ENCODE peak calls at places on chromosomes 4 and X, in ten cellular contexts. Y is esophagus squamous epithelium, R is K562, F is adrenal gland, D is A549, S is H54, G is breast epithelium, W is GM12892, U is gastrocnemius medialis, H is spleen. K is an unnamed sample.

GRCh38 chrX:32448320-32448719 is 763.0 kb downstream of the DMD start:
- DNase-seq in Y (no peak), R (no peak), F (no peak), D (no peak), S (no peak), G (no peak), W (no peak), U (no peak), H (no peak), K (no peak)

GRCh38 chr4:92461732-92462131 is 158.0 kb downstream of the GRID2 start:
- DNase-seq in Y (no peak), R (no peak), F (no peak), D (no peak), S (no peak), G (no peak), W (no peak), U (no peak), H (no peak), K (no peak)

GRCh38 chrX:105526431-105526830 is 295.9 kb upstream of the NRK start:
- DNase-seq in Y (no peak), R (no peak), F (no peak), D (no peak), S (no peak), G (no peak), W (no peak), U (no peak), H (no peak), K (no peak)

GRCh38 chrX:134985479-134985878 is 5.3 kb upstream of the SMIM10 start:
- DNase-seq in Y (no peak), R (no peak), F (no peak), D (no peak), S (no peak), G (no peak), W (no peak), U (no peak), H (no peak), K (no peak)

GRCh38 chrX:132614297-132614696 is 125.5 kb upstream of the MBNL3 start:
- DNase-seq in Y (no peak), R (no peak), F (peak; percentile 48), D (peak; percentile 2), S (no peak), G (no peak), W (no peak), U (no peak), H (no peak), K (peak; percentile 34)

GRCh38 chr4:168360271-168360670 is 41.7 kb upstream of the DDX60 start:
- DNase-seq in Y (no peak), R (no peak), F (no peak), D (no peak), S (no peak), G (no peak), W (no peak), U (no peak), H (no peak), K (no peak)

GRCh38 chrX:24242649-24243556 is 71.0 kb downstream of the SUPT20HL2 start:
- DNase-seq in Y (peak; percentile 2), R (no peak), F (peak; percentile 61), D (peak; percentile 54), S (no peak), G (peak; percentile 37), W (no peak), U (peak; percentile 80), H (no peak), K (no peak)

GRCh38 chr4:173490256-173490655 is 39.8 kb downstream of the HAND2 start:
- DNase-seq in Y (no peak), R (no peak), F (no peak), D (no peak), S (no peak), G (no peak), W (no peak), U (no peak), H (no peak), K (no peak)

DNA sequence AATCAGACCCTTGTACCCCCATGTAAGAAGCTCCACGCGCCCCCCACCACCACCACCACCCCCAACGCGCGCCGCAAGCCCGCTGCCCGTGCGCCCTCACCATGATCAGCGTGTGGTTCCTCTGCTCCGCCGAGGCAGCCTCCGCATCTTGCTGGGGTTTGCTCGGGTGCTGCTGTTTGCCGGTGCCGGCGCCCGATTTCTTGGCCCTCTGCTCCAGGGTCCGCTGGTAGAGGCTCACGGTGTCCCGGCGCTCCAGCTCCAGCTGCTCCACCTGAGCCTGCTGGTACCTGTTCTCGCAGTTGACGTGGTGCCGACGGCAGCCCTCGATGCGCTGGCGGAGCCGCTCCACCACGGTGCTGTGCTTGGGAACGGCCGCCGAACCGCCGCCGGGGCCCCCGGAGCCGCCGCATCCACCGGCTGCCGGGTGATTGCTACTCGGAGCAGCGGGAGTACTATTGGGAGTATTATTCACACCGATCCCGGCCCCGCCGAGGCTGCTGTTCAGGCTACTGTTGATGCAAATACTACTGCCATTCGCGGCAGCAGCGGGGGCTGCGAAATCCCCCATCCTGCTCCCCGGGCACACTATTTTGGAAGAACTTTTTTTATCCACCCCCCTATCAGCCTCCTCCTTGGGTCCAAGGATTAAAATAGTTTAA is 1.1 kb downstream of the MAML3 start:
- DNase-seq in Y (no peak), R (peak; percentile 16), F (peak; percentile 85), D (no peak), S (no peak), G (peak; percentile 57), W (peak; percentile 10), U (peak; percentile 27), H (peak; percentile 91), K (peak; percentile 65)
- TF ChIP-seq POLR2A in Y (no peak), R (no peak), F (peak; percentile 52), D (no peak), S (no peak), G (no peak), W (no peak), U (no peak), H (no peak), K (no peak)

GRCh38 chrX:41711021-41711667 is 12.8 kb upstream of the GPR82 start:
- DNase-seq in Y (no peak), R (no peak), F (no peak), D (no peak), S (no peak), G (no peak), W (no peak), U (no peak), H (no peak), K (no peak)
- TF ChIP-seq POLR2A in Y (no peak), R (no peak), F (no peak), D (no peak), S (no peak), G (no peak), W (no peak), U (no peak), H (no peak), K (no peak)

DNA sequence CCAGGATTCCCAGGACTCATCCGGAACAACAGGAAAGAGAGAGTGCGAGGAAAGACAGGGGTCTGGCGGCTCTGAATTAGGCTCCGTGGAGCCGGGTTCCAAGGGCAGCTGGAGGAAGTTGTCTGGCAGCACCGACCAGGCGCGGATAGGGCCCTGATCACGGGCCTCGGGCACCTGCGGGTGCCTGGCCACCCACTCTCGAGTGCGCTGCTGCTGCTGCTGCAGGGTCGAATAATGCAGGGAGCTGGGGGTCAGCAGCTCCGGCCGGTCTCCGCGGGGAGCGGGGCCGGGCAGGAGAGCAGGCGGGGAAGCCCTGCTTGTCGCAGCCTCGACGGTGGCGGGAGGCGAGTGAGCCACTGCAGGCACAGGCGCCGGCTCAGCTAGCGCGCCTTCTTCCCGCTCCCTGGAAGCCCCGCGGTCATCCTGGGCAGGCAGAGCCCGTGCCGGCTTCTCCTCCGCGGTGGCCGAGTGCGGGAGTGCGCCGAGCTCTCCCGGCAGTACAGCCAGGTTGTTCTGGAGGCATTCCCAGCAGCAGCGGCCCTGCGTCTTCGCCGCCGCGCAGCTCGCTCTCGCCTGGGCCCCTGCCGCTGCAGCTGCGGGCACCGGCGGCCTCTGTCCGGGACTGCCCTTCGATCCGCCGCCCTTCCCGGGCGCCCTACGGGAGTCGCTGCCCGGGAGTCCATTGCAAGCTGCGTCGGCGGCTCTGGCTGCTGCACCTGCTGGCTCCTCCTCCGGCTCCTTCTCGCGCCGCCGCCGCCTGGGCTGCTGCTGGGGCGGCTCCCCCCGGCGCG is 1.0 kb downstream of the SOWAHB start:
- DNase-seq in Y (no peak), R (no peak), F (no peak), D (peak; percentile 13), S (no peak), G (peak; percentile 26), W (peak; percentile 29), U (no peak), H (no peak), K (no peak)
- TF ChIP-seq POLR2A in Y (no peak), R (no peak), F (no peak), D (no peak), S (no peak), G (no peak), W (no peak), U (no peak), H (no peak), K (no peak)

GRCh38 chr4:55069248-55069647 is 56.1 kb downstream of the KDR start:
- DNase-seq in Y (no peak), R (no peak), F (peak; percentile 66), D (no peak), S (no peak), G (no peak), W (no peak), U (no peak), H (no peak), K (no peak)
- TF ChIP-seq POLR2A in Y (no peak), R (no peak), F (no peak), D (no peak), S (no peak), G (no peak), W (no peak), U (no peak), H (no peak), K (no peak)

GRCh38 chr4:858831-859451 is 33.0 kb upstream of the CPLX1 start:
- DNase-seq in Y (no peak), R (no peak), F (no peak), D (no peak), S (no peak), G (no peak), W (no peak), U (no peak), H (peak; percentile 73), K (no peak)

GRCh38 chr4:854356-854755 is 28.4 kb upstream of the CPLX1 start:
- DNase-seq in Y (no peak), R (no peak), F (no peak), D (no peak), S (no peak), G (no peak), W (no peak), U (no peak), H (peak; percentile 30), K (no peak)

GRCh38 chr4:858136-858535 is 32.2 kb upstream of the CPLX1 start:
- DNase-seq in Y (no peak), R (no peak), F (no peak), D (no peak), S (no peak), G (no peak), W (no peak), U (no peak), H (peak; percentile 51), K (no peak)

GRCh38 chr4:857461-857860 is 31.5 kb upstream of the CPLX1 start:
- DNase-seq in Y (no peak), R (no peak), F (no peak), D (no peak), S (no peak), G (no peak), W (no peak), U (no peak), H (peak; percentile 20), K (no peak)

DNA sequence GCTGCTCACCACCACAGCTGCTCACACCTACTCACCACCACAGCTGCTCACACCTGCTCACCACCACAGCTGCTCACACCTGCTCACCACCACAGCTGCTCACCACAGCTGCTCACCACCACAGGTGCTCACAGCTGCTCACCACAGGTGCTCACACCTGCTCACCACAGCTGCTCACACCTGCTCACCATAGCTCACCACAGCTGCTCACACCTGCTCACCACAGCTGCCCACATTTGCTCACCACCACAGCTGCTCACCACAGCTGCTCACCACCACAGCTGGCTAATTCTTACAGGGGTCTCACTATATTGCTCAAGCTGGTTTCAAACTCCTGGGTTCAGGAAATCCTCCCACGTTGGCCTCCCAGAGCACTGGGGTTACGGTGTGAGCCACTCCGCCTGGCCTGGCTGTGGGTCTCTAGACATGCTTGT is 30.6 kb upstream of the CPLX1 start:
- DNase-seq in Y (no peak), R (no peak), F (no peak), D (no peak), S (no peak), G (no peak), W (no peak), U (no peak), H (peak; percentile 45), K (no peak)
- TF ChIP-seq POLR2A in Y (no peak), R (no peak), F (no peak), D (no peak), S (no peak), G (no peak), W (no peak), U (no peak), H (no peak), K (no peak)

K was measured in erythroblast.